ENCODE peak calls at places on chromosomes 7 and 10, in seven cellular contexts. G is sciatic nerve; K is activated naive CD4-positive, alpha-beta T cell treated with anti-CD3 and anti-CD28 coated beads, Interleukin-2, amount 50 U/mL, for 72 hours; Q is fibroblast of lung; R is AG09319; A is amygdala; D is HL-60. M is an unnamed sample.

GRCh38 chr7:1062296-1063294 is 18.2 kb downstream of the GPR146 start:
- DNase-seq in K (no peak), D (no peak), G (no peak), R (no peak), Q (no peak), A (no peak), M (no peak)

GRCh38 chr10:124588736-124589451 is 127.3 kb downstream of the LHPP start:
- DNase-seq in D (no peak), K (no peak), A (peak; percentile 40), R (no peak), Q (peak; percentile 49), G (no peak), M (peak; percentile 79)

GRCh38 chr7:149795126-149795525 is 21.7 kb upstream of the ZNF467 start:
- DNase-seq in R (no peak), D (no peak), Q (no peak), K (no peak), A (no peak), G (no peak), M (no peak)

GRCh38 chr10:45566415-45566814 is 106.2 kb downstream of the ZFAND4 start:
- DNase-seq in R (no peak), G (no peak), A (no peak), Q (no peak), D (no peak), K (no peak), M (no peak)

GRCh38 chr10:88791924-88792323 is 10.6 kb upstream of the LIPM start:
- DNase-seq in Q (peak; percentile 17), G (no peak), D (no peak), A (no peak), R (no peak), K (no peak), M (peak; percentile 44)

GRCh38 chr7:124764847-124765400 is 668 bp downstream of the GPR37 start:
- DNase-seq in Q (no peak), R (no peak), G (no peak), A (peak; percentile 52), D (no peak), K (no peak), M (no peak)

GRCh38 chr7:112199035-112199655 is 7.1 kb downstream of the DOCK4 start:
- DNase-seq in A (no peak), R (no peak), Q (no peak), D (no peak), G (no peak), K (no peak), M (peak; percentile 13)

GRCh38 chr7:41886906-41887311 is 184.0 kb upstream of the INHBA start:
- DNase-seq in Q (peak; percentile 99), K (no peak), R (peak; percentile 83), D (no peak), A (no peak), G (peak; percentile 73), M (peak; percentile 87)

GRCh38 chr7:35313575-35313974 is 59.7 kb upstream of the TBX20 start:
- DNase-seq in R (no peak), Q (no peak), K (no peak), D (no peak), G (no peak), A (no peak), M (no peak)

GRCh38 chr7:143948733-143949132 is 5.9 kb upstream of the OR2F1 start:
- DNase-seq in K (no peak), G (no peak), Q (no peak), R (no peak), A (no peak), D (no peak), M (no peak)

GRCh38 chr7:149843566-149843965 is 5.4 kb downstream of the ZNF862 start:
- DNase-seq in Q (no peak), D (no peak), A (no peak), K (no peak), G (peak; percentile 45), R (no peak), M (no peak)

GRCh38 chr10:85646312-85646711 is 720.3 kb downstream of the GRID1 start:
- DNase-seq in G (no peak), D (no peak), R (no peak), Q (peak; percentile 56), A (peak; percentile 13), K (no peak), M (peak; percentile 84)

GRCh38 chr7:11166051-11166450 is 192.4 kb downstream of the PHF14 start:
- DNase-seq in K (no peak), R (no peak), A (no peak), G (no peak), D (no peak), Q (no peak), M (no peak)

GRCh38 chr10:119849031-119849789 is 23.4 kb downstream of the MCMBP start:
- DNase-seq in R (no peak), A (no peak), G (no peak), Q (peak; percentile 91), D (no peak), K (no peak), M (peak; percentile 81)

GRCh38 chr10:71232089-71232998 is 20.0 kb downstream of the UNC5B start:
- DNase-seq in G (no peak), R (peak; percentile 25), K (no peak), Q (peak; percentile 60), D (no peak), A (peak; percentile 97), M (no peak)

M was measured in A172.